ENCODE peak calls at places on chromosomes 11 and 22, in four cellular contexts. Q is adrenal gland, H is PC-3, S is tibial nerve. F is an unnamed sample. For H3K9me3 and H3K4me1, the result is how much of the 10 kb centered on the place peaks cover.

GRCh38 chr11:11841121-11841604 is 609 bp upstream of the USP47 start:
- DNase-seq in Q (no peak), H (peak), S (no peak), F (peak)

GRCh38 chr11:2802389-2803185 is 83.0 kb downstream of the CDKN1C start:
- DNase-seq in Q (peak), H (no peak), S (peak), F (peak)

GRCh38 chr11:26839911-26840705 is 118.2 kb upstream of the SLC5A12 start:
- DNase-seq in Q (no peak), H (no peak), S (no peak), F (no peak)

GRCh38 chr11:59183768-59184167 is 11.8 kb downstream of the DTX4 start:
- DNase-seq in Q (no peak), H (no peak), S (no peak), F (no peak)

GRCh38 chr11:80414766-80415165 is 973.9 kb upstream of the TENM4 start:
- DNase-seq in Q (peak), H (peak), S (no peak), F (no peak)

GRCh38 chr22:37187552-37187890 is 526 bp downstream of the C1QTNF6 start:
- DNase-seq in Q (no peak), H (peak), S (no peak), F (no peak)

GRCh38 chr11:112834277-112834755 is 126.9 kb upstream of the NCAM1 start:
- DNase-seq in Q (peak), H (no peak), S (no peak), F (peak)

GRCh38 chr11:70323811-70324210 is 53.3 kb downstream of the PPFIA1 start:
- DNase-seq in Q (no peak), H (no peak), S (no peak), F (no peak)

GRCh38 chr11:66855574-66856495 is 1.0 kb upstream of the LRFN4 start:
- DNase-seq in Q (peak), H (peak), S (peak), F (peak)

GRCh38 chr11:64237484-64237951 is 3.1 kb downstream of the VEGFB start:
- DNase-seq in Q (no peak), H (peak), S (no peak), F (peak)

GRCh38 chr11:64238076-64238475 is 2.8 kb upstream of the FKBP2 start:
- DNase-seq in Q (no peak), H (no peak), S (no peak), F (peak)

GRCh38 chr11:64239662-64240466 is 1.0 kb upstream of the FKBP2 start:
- DNase-seq in Q (peak), H (no peak), S (no peak), F (no peak)

GRCh38 chr11:64240467-64241174 is at the start of gene FKBP2:
- DNase-seq in Q (peak), H (peak), S (peak), F (peak)

GRCh38 chr11:64238999-64239398 is 1.9 kb upstream of the FKBP2 start:
- DNase-seq in Q (no peak), H (no peak), S (no peak), F (no peak)
- H3K27ac ChIP-seq in Q (peak), H (no peak), S (peak), F (peak)

GRCh38 chr22:47295982-47296381 is 533.5 kb downstream of the TBC1D22A start:
- DNase-seq in Q (no peak), H (no peak), S (no peak), F (no peak)
- H3K9me3 ChIP-seq in Q (under half), H (under half), S (under half), F (under half)

DNA sequence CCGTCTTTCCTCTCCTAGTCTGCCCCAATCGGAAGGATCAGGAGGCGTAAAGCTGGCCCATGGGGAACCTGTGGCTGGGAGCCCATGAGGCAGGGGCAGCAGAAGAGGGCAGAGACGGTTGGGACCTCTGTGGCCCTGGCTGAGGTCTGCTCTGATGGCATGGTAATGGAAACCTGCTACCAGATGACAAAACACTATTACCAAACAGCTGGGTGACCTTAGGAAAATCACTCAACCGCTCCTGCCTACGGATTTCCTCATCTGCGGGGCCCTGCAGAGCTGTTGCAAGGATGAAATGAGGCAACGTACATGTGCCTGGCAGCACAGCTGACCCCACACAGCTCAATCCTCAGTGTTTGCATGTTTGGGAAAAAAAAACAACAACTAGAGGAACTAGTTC is 4.6 kb downstream of the AP5B1 start:
- DNase-seq in Q (peak), H (no peak), S (no peak), F (peak)
- H3K4me1 ChIP-seq in Q (under half), H (under half), S (under half), F (under half)

DNA sequence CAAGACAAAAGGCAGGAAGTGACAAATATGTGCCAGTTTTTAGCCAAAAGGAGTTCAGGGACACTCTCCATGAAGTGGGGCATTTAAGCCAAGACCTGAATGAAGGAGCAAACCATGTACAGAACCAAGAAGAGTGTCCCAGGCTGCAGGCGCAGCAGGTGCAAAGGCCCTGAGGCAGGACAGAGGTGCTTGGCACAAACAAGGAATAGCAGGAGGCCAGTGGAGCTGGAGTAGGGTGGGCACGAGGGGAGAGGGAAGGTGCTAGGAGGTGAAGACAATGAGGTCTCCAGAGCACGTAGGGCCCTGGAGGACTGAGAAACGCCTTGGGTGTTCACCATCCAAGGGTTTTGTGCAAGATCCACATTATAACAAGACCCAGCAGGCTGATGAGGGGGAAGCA is 474.1 kb downstream of the MN1 start:
- DNase-seq in Q (no peak), H (no peak), S (no peak), F (no peak)
- H3K27ac ChIP-seq in Q (no peak), H (no peak), S (no peak), F (no peak)

GRCh38 chr22:48098936-48099245 is 1336.4 kb downstream of the TBC1D22A start:
- DNase-seq in Q (no peak), H (no peak), S (no peak), F (peak)

GRCh38 chr22:48099251-48099650 is 1336.8 kb downstream of the TBC1D22A start:
- DNase-seq in Q (no peak), H (no peak), S (no peak), F (no peak)

GRCh38 chr22:48099671-48100070 is 1337.2 kb downstream of the TBC1D22A start:
- DNase-seq in Q (no peak), H (no peak), S (no peak), F (no peak)

GRCh38 chr22:48097723-48098122 is 1335.3 kb downstream of the TBC1D22A start:
- DNase-seq in Q (no peak), H (no peak), S (no peak), F (no peak)

DNA sequence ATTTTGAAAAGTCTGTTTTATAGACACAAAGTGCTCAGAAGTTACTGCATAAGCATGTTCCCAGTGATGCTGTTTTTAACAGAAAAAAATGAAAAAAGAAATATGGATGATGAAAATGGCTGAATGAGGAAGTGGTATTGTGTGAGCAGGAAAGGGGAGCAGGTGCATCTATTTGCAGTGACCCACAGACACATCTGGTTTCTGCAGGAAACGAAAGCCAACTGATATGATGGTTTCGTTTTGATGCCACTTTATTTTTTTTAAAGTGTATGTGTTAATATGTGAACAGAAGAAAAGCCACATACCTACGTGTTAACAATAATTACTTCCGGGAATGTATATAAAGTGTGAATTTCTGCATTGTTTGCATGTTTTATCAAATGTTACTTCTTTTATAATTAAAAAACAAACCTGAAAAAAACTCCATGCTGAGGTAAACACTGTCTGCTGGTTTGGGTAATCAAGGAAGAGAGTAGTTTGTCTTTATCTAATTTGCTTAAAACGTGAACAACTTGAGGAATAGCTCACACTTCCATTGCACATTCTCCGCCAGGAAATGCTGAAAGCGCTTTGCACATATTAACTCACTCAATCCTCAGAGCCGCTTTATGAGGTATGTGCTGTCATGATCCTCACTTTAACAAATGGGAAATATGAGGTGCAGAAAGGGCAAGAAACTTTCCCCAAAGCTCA is 1335.9 kb downstream of the TBC1D22A start:
- DNase-seq in Q (no peak), H (no peak), S (no peak), F (no peak)
- H3K9me3 ChIP-seq in Q (under half), H (under half), S (under half), F (under half)

GRCh38 chr11:73982595-73982989 is at the start of gene UCP2:
- DNase-seq in Q (peak), H (peak), S (peak), F (peak)

GRCh38 chr11:73977856-73978519 is 4.7 kb downstream of the UCP2 start:
- DNase-seq in Q (no peak), H (no peak), S (no peak), F (no peak)

GRCh38 chr11:73978576-73979086 is 4.0 kb downstream of the UCP2 start:
- DNase-seq in Q (no peak), H (no peak), S (no peak), F (no peak)

GRCh38 chr11:73981051-73981805 is 1.4 kb downstream of the UCP2 start:
- DNase-seq in Q (no peak), H (no peak), S (no peak), F (no peak)

DNA sequence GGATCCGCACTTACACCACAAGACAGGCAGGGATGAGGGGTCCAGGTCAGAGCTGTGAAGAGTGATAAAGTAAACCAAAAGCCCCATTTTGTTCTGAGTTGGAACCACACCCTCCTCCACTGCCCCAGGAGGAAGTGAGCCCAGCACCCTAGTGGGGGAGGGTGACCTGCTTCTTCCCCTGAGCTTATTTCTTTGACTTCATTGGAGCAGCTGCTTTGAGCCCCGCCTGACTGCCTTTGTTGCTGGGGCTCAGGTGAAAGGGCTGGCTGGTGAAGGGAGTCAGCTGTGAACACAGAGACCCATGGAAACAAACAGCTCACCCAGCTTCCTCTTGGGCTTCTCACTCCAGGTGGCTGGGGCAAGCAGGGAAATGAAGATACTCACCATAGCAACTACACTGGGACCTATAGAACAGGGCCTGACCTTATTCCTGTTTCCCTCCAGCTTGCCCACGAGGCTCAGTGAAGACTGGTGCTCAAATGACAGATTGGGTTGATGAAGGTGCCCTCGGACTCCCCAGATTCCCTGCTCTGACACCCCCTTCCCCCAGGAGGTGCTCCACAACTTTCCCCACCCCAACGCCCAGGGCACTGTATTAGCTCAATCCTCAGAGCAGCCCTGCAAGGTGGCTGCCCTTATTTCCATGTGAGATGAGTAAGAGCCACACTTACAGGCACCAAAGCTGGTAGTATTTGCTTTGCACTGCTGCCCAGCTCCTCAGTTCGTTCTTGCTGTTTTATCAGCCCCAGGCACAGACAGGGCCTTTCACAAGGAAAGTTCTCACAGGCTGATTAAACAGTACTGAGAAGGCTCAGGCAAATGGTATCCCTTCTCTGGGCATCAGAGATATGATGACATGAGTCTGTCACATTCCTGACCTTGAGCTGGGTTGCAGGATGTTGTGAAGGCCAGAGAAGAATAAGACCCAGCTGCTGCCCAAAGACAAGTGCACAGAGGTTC is 2.4 kb downstream of the UCP2 start:
- DNase-seq in Q (no peak), H (peak), S (no peak), F (peak)
- H3K4me1 ChIP-seq in Q (under half), H (under half), S (under half), F (under half)

GRCh38 chr22:36182871-36183270 is 18.7 kb downstream of the APOL4 start:
- DNase-seq in Q (no peak), H (no peak), S (no peak), F (no peak)
- H3K27ac ChIP-seq in Q (no peak), H (no peak), S (no peak), F (no peak)

GRCh38 chr11:134727636-134728035 is 315.6 kb upstream of the B3GAT1 start:
- DNase-seq in Q (no peak), H (no peak), S (no peak), F (no peak)

GRCh38 chr11:134728186-134728585 is 316.1 kb upstream of the B3GAT1 start:
- DNase-seq in Q (no peak), H (no peak), S (no peak), F (no peak)

GRCh38 chr11:134725939-134726639 is 314.0 kb upstream of the B3GAT1 start:
- DNase-seq in Q (no peak), H (peak), S (no peak), F (no peak)

GRCh38 chr11:134725211-134725610 is 313.2 kb upstream of the B3GAT1 start:
- DNase-seq in Q (no peak), H (no peak), S (no peak), F (no peak)

GRCh38 chr11:134727204-134727603 is 315.2 kb upstream of the B3GAT1 start:
- DNase-seq in Q (no peak), H (no peak), S (no peak), F (no peak)
- H3K9me3 ChIP-seq in Q (under half), H (under half), S (under half), F (under half)

DNA sequence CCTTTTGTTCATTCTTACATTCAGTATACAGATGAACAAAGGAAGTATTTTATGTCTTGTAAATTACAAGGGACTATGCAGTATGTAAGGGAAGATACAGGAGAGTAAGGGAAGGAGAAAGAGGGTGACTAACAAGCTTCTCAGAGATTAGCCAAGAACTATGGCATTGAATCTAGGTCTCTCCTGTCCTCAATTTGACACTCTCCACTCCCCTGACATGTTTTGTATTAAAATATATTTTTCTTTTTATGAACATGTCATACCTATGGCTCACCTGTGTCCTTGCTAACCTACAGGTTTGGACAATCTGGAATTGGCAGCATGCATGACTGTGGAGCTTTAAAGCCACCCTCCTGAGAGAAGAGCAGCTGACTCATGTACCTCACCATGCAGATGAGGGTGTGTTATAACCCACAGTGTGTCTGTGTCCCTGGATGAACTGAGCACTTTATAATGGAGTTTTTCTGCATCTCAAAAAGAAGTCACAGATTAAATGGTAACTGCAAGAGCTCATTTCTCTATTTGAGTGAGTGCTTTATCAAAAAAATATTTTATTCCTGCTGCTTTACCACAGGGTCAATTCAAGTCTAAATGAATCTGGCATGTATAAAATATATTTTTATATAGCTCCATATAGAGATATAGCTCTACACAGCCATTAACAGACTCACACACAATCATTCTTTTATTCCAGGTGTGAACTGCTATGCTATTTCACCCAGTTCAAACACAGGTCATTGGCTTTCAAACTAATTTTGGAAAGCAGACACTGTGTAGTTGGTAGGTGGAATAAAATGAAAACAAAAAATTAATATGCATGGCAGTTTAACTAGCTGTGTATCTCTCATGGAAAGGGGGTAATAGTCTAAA is 63.3 kb downstream of the MAML2 start:
- DNase-seq in Q (no peak), H (peak), S (no peak), F (no peak)
- H3K4me1 ChIP-seq in Q (under half), H (under half), S (under half), F (under half)

DNA sequence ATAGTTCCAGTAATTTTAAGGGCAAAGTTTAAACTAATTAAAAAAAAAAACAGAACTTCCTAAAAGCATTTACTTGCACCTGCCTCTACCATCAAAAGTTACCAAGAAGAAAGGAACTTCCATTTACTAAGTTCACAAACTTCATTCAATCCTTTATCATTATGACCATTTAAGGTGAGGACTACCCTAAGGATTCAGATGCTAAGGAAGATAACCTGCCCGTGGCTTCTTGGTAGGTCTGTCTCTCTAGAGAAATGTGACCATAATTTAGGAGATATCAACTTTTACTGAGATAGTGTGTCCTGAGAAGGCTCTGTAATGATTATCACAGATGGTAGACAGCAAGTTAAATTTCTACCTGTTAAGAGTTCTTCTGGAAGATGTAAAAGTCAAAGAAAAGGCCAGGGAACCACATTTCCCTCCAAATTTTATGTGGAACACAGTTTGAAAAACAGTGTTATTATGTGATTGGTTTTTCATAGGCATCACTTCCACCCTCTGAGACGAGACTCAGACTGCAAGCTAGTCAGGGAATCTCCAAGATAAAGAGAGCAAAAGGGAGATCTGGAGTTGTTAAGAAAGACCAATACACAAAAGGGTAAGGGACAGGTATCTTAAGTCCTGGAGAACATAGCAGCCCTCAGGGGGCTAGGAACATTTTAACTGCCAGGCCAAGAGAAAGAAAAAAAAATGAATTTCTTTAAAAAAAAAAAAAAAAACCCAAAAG is 44.9 kb downstream of the CELF1 start:
- DNase-seq in Q (no peak), H (no peak), S (no peak), F (no peak)
- H3K27ac ChIP-seq in Q (peak), H (no peak), S (peak), F (no peak)

F was measured in right lobe of liver.